ENCODE peak calls at places on chromosome 9, in eight cellular contexts. N is H1, J is HCT116, A is GM12878, L is SK-N-SH, Q is HepG2, M is K562, D is endothelial cell of umbilical vein. T is an unnamed sample.

GRCh38 chr9:70195456-70195855 is 63.3 kb upstream of the SMC5 start:
- DNase-seq in N (no peak), J (no peak), A (no peak), L (no peak), Q (no peak), M (no peak), D (no peak), T (no peak)

GRCh38 chr9:137156567-137157375 is 13.1 kb downstream of the LRRC26 start:
- DNase-seq in N (no peak), J (no peak), A (no peak), L (peak), Q (no peak), M (peak), D (peak), T (peak)

GRCh38 chr9:116661037-116661954 is 25.8 kb upstream of the TRIM32 start:
- DNase-seq in N (no peak), J (peak), A (peak), L (peak), Q (peak), M (peak), D (peak), T (peak)

GRCh38 chr9:121302786-121303185 is 34.8 kb downstream of the GSN start:
- DNase-seq in N (no peak), J (no peak), A (no peak), L (no peak), Q (no peak), M (no peak), D (no peak), T (no peak)

GRCh38 chr9:89781838-89782237 is 177.0 kb downstream of the GADD45G start:
- DNase-seq in N (no peak), J (no peak), A (peak), L (no peak), Q (no peak), M (no peak), D (no peak), T (no peak)

GRCh38 chr9:125479846-125480615 is 218.4 kb downstream of the GAPVD1 start:
- DNase-seq in N (no peak), J (no peak), A (no peak), L (no peak), Q (no peak), M (no peak), D (no peak), T (no peak)

GRCh38 chr9:98104445-98104881 is 14.6 kb downstream of the TRIM14 start:
- DNase-seq in N (no peak), J (no peak), A (no peak), L (no peak), Q (no peak), M (no peak), D (no peak), T (no peak)

GRCh38 chr9:24590432-24590831 is 44.7 kb upstream of the IZUMO3 start:
- DNase-seq in N (no peak), J (no peak), A (no peak), L (no peak), Q (no peak), M (no peak), D (no peak), T (no peak)

GRCh38 chr9:129231022-129231739 is 53.1 kb upstream of the IER5L start:
- DNase-seq in N (no peak), J (no peak), A (no peak), L (no peak), Q (no peak), M (no peak), D (no peak), T (no peak)

GRCh38 chr9:137619240-137620090 is 660 bp downstream of the EHMT1 start:
- DNase-seq in N (no peak), J (no peak), A (no peak), L (no peak), Q (no peak), M (peak), D (peak), T (no peak)

GRCh38 chr9:33620738-33621439 is 96.8 kb downstream of the ANKRD18B start:
- DNase-seq in N (no peak), J (no peak), A (no peak), L (no peak), Q (no peak), M (no peak), D (no peak), T (no peak)

GRCh38 chr9:93958121-93958874 is 3.1 kb upstream of the BARX1 start:
- DNase-seq in N (no peak), J (no peak), A (no peak), L (peak), Q (no peak), M (no peak), D (no peak), T (no peak)
- H3K4me3 ChIP-seq in N (peak), J (no peak), A (no peak), L (peak), Q (peak), M (no peak), D (no peak), T (peak)

GRCh38 chr9:107989544-107989943 is 500.0 kb upstream of the KLF4 start:
- DNase-seq in N (no peak), J (no peak), A (no peak), L (no peak), Q (no peak), M (no peak), D (no peak), T (no peak)
- TF ChIP-seq POLR2AphosphoS5 in N (no peak), J (no peak), A (no peak), L (no peak), Q (no peak), M (no peak), D (no peak), T (no peak)

GRCh38 chr9:131629827-131630205 is 84.5 kb downstream of the PRRT1B start:
- DNase-seq in N (no peak), J (no peak), A (no peak), L (no peak), Q (no peak), M (no peak), D (no peak), T (no peak)
- H3K9ac ChIP-seq in N (no peak), J (no peak), A (peak), L (no peak), Q (no peak), M (peak), D (no peak), T (no peak)

GRCh38 chr9:6712041-6712440 is 45.7 kb upstream of the KDM4C start:
- DNase-seq in N (no peak), J (no peak), A (no peak), L (no peak), Q (no peak), M (no peak), D (no peak), T (no peak)

GRCh38 chr9:6714176-6714575 is 43.6 kb upstream of the KDM4C start:
- DNase-seq in N (no peak), J (no peak), A (no peak), L (no peak), Q (peak), M (no peak), D (no peak), T (no peak)

GRCh38 chr9:6716766-6717165 is 41.0 kb upstream of the KDM4C start:
- DNase-seq in N (no peak), J (no peak), A (no peak), L (no peak), Q (no peak), M (no peak), D (no peak), T (no peak)

GRCh38 chr9:6711403-6711802 is 46.4 kb upstream of the KDM4C start:
- DNase-seq in N (no peak), J (no peak), A (no peak), L (no peak), Q (no peak), M (no peak), D (no peak), T (peak)

DNA sequence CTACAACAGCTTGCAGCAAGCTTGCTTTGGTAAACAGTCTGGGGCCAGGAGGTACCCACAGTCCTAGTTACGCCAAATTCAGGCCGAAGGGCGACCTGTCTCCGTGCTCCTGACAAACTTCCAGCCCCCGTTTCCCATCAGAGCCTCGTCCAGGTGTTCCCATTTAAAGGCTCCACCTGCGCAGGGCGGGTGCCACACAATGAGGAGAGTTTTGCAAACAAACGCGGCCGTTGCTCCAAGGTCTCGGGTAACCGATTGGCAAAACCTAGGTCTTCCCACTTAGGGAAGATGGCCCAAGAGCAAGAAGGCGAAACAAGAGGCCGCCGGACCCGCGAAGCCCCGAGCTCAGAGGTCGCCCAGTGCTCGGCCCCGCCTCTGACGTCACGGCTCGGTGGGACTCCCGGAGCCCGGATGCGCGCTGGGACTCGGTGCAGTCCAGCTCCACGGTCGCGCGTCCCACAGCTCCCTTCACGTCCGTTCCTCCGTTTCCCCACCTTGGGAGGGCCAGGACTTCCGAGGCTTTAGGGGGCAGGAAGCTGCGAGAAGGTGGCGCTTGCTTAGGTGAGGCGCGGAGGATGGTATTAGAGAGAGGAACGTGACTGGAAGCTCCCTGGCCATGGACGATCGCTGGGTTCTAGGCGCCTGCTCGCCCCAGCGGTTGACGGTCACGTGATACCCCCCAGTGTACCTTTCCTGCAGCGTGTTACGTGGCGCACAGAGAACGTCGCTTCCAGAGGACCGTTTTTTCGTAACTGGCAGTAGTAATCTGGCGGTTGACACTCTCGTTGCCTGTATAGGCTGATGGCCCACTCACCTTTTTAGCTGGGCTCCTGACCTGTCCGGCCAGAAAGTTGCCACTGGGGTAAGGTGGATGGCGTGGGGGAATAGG is 41.8 kb upstream of the KDM4C start:
- DNase-seq in N (no peak), J (peak), A (peak), L (peak), Q (peak), M (no peak), D (no peak), T (no peak)
- H3K4me3 ChIP-seq in N (no peak), J (peak), A (peak), L (no peak), Q (peak), M (no peak), D (no peak), T (no peak)

DNA sequence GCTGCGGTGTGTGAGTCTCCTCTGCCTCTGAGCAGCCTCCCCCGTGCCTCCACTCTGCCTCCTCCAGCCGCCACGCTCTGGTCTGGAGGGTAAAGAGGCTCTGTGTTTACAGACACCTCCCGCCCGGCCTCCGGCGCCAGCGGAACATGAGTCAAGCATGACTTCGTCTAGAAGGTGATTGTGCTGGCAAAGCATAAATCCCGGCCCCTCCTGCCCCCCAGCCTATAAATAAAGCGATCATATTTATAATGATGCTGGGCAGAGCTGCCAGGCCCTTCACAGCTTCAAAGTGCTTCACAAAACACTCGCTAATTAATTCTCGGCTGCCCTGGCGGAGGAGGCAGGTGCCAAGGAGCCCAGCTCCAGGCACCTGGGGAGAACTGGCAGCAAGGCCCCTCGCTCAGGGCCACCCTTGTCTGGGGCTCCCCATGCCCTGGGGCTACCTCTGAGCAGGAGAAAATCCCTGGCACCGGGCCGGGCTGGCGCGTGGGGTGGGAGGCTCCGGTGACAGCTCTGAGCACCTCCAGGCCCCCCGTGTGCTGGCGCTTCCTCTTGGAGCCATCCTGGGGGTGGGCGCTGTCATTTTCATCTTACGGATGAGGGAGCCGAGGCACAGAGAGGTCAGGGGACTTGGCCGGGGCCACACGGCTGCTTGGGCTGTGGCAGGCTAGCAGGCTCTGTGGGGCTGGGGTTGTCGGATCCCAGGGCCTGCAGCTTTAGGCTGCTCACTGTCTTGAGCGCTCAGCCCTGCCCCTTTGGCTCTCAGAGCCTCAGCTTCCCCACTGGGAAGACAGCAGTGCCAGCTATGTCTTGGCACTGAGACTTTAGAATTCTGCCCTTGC is 87.9 kb downstream of the RXRA start:
- DNase-seq in N (no peak), J (peak), A (no peak), L (peak), Q (no peak), M (no peak), D (peak), T (no peak)
- TF ChIP-seq POLR2AphosphoS5 in N (no peak), J (peak), A (no peak), L (peak), Q (no peak), M (no peak), D (peak), T (no peak)

DNA sequence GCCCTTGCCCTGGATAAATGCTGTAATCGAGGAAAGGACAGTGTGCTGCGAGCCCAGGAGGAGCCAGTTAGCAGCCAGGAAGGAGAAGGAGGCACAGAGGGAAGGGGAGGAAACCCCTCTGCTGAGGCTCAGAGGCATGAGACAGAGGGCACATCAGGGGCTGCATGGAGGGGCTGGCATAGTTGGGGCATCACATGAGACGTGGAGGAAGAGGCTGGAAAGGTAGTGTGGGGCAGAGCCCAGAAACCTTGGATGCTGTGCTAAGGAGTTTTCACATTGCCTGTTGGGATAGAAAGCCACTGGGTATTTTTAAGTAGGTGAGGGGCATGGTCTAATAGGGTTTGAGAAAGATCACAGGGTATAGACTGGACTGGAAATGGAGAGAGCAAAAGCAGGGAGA is 32.9 kb upstream of the ANGPTL2 start:
- DNase-seq in N (no peak), J (no peak), A (no peak), L (no peak), Q (no peak), M (no peak), D (no peak), T (no peak)
- H3K9ac ChIP-seq in N (no peak), J (no peak), A (no peak), L (no peak), Q (no peak), M (no peak), D (no peak), T (no peak)

T was measured in SK-N-MC.